ENCODE peak calls at places on chromosomes 1 and 21, in six cellular contexts. I is A549, R is K562, W is GM12878, H is HepG2, P is endothelial cell of umbilical vein. X is an unnamed sample.

GRCh38 chr1:5424802-5425201 is 567.4 kb downstream of the NPHP4 start:
- DNase-seq in P (no peak), W (no peak), I (no peak), R (no peak), H (no peak), X (no peak)

GRCh38 chr1:50968884-50969610 is 998 bp upstream of the CDKN2C start:
- DNase-seq in W (no peak), H (no peak), I (peak), P (peak), R (no peak), X (peak)

GRCh38 chr1:18948048-18948912 is 8.2 kb downstream of the IFFO2 start:
- DNase-seq in I (no peak), H (no peak), W (no peak), P (no peak), R (no peak), X (no peak)

GRCh38 chr1:2379733-2380404 is 11.5 kb downstream of the MORN1 start:
- DNase-seq in H (no peak), W (no peak), P (no peak), I (no peak), R (no peak), X (no peak)

GRCh38 chr1:79899914-79900313 is 893.4 kb upstream of the ADGRL4 start:
- DNase-seq in I (no peak), R (no peak), P (peak), W (no peak), H (no peak), X (no peak)

GRCh38 chr1:182173791-182174190 is 112.3 kb upstream of the ZNF648 start:
- DNase-seq in W (no peak), I (no peak), R (no peak), P (no peak), H (no peak), X (no peak)

GRCh38 chr1:50704126-50704525 is 255.9 kb downstream of the FAF1 start:
- DNase-seq in R (peak), W (no peak), I (peak), H (peak), P (peak), X (peak)

GRCh38 chr1:20603473-20604464 is 14.9 kb downstream of the CDA start:
- DNase-seq in P (no peak), W (no peak), I (peak), R (no peak), H (peak), X (peak)

GRCh38 chr1:222594789-222595188 is 5.1 kb upstream of the TAF1A start:
- DNase-seq in P (no peak), W (no peak), I (no peak), H (no peak), R (no peak), X (no peak)

GRCh38 chr1:243549108-243549507 is 293.3 kb downstream of the SDCCAG8 start:
- DNase-seq in H (no peak), R (no peak), I (no peak), P (no peak), W (no peak), X (no peak)

GRCh38 chr1:202143768-202144509 is 598 bp downstream of the ARL8A start:
- DNase-seq in I (no peak), P (peak), R (peak), H (no peak), W (no peak), X (peak)

GRCh38 chr1:70090146-70090545 is 115.2 kb downstream of the LRRC40 start:
- DNase-seq in R (no peak), I (no peak), W (no peak), H (no peak), P (no peak), X (no peak)

DNA sequence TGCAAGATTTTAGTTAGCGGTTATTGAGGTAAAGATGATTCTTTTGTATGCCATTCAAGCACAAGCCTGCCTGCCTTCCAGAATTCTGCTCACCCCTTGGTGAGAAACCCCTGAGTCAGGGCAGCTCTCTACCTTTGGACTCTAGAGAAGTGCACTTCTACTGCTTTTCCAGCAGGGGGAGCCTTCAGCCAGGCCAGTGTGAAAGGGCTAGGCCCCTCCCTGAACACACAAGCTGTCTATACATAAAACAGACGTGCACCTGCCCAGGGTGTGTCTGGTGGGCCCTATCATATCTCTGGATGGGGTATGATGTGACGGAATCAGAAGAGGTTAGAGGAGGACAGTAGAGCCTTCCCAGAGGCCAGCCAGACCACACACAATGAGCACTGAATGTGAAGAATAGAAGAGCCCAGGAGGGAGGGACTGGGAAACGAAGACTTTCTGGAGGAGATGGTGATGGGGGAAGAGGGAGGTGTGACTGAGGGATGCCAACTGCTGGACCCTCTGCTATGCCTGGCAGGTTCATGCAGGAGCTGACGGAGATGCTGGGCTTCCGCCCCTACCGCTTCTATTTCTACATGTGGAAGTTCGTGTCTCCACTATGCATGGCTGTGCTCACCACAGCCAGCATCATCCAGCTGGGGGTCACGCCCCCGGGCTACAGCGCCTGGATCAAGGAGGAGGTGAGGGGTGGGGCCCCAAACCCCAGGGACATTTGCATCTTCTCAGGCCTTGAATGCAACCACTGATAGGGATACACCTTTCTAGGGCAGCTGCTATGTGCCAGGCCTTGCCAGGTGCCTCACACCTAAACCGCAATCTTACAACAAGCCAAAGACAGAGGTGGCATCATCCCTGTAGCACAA is 13.0 kb upstream of the KCNC4 start:
- DNase-seq in R (peak), W (no peak), H (peak), I (peak), P (peak), X (peak)
- TF ChIP-seq POLR2A in R (no peak), W (no peak), H (no peak), I (no peak), P (no peak), X (no peak)

GRCh38 chr21:44011123-44011773 is 861 bp upstream of the TRAPPC10 start:
- DNase-seq in I (no peak), R (peak), P (no peak), H (no peak), W (no peak), X (no peak)

GRCh38 chr21:44011774-44012473 is at the start of gene TRAPPC10:
- DNase-seq in I (peak), W (peak), R (peak), P (peak), H (peak), X (peak)

GRCh38 chr21:44013380-44014088 is 1.4 kb downstream of the TRAPPC10 start:
- DNase-seq in R (peak), P (peak), W (peak), H (no peak), I (no peak), X (peak)

GRCh38 chr21:44010429-44010828 is 1.7 kb upstream of the TRAPPC10 start:
- DNase-seq in I (no peak), H (peak), P (no peak), W (no peak), R (peak), X (peak)

GRCh38 chr21:44012474-44013379 is 618 bp downstream of the TRAPPC10 start:
- DNase-seq in R (peak), H (peak), P (peak), W (peak), I (peak), X (peak)
- TF ChIP-seq MYC in R (no peak), H (no peak), P (no peak), W (no peak), I (no peak), X (no peak)

DNA sequence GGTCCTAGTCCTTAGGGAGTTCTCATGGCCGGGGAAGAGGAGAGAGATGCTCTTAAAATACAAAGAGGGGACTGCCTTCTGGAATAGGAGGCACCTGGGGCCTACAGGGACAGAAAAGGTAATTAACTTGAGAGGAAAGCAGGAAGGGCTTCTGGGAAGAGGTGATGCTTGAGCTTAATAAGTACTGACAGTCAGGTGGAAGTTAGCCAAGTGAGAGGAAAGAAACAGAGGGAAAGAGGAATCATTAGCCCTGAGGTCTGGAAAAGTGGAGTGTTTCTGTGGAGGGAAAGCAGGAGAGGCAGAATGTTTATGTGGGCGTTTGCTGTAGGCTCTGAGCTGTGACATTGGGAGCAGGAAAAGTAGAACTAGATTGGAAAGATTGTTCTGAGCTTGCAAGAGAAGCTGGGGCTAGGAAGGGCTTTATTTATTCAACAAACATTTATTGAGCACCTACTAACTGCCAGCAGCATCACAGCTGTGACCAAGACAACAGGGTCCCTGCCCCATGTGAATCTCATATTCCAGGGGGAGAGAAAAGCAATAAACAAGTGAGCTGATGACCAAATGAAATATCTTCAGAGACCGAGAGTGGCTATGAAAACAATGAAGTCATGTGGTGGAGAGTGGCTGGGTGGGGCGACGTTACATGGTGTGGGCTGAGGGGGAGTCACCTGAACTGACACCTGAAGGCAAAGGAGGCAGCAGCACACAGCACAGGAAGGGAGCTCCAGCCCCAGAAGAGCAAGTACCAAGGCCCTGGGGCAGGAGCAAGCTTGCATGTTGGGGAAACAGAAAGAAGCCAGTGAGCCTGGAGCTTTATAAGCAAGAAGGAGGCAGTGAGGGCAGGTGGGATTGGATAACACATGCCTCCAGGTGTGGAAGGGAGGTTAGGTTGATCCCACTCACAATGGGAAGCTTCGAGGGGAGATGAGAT is 4.4 kb upstream of the FNDC5 start:
- DNase-seq in H (no peak), W (no peak), R (no peak), P (no peak), I (no peak), X (no peak)
- H3K4me3 ChIP-seq in H (no peak), W (no peak), R (no peak), P (no peak), I (no peak), X (no peak)

GRCh38 chr1:207578796-207579435 is 66.0 kb upstream of the CR1L start:
- DNase-seq in R (no peak), P (no peak), W (no peak), I (no peak), H (no peak), X (no peak)
- TF ChIP-seq POLR2A in R (no peak), P (no peak), W (no peak), I (no peak), H (no peak), X (no peak)

DNA sequence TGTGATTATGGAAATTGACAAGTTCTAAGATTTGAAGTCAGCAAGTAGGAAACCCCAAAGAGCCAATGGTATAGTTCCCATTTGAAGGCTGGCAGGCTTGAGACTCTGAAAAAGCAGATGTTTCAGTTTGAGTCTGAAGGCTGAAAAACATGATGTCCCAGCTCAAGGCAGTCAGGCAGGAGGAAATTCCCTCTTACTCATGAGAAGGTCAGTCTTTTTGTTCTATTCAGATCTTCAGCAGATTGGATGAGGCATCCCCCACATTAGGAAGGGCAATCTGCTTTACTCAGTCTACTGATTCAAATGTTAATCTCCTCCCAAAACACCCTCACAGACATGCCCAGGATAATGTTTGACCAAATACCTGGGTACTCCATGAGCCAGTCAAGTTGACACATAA is 372.5 kb upstream of the ST6GALNAC5 start:
- DNase-seq in R (no peak), I (no peak), H (no peak), W (peak), P (peak), X (no peak)
- TF ChIP-seq MYC in R (no peak), I (no peak), H (no peak), W (no peak), P (no peak), X (no peak)

X was measured in NB4.